ENCODE peak calls at places on chromosomes 12 and 14, in ten cellular contexts. One of them, this sample, is unnamed.

GRCh38 chr12:25251749-25252148 is 1.0 kb upstream of the KRAS start:
- DNase-seq in AML-193: no peak
- DNase-seq in stimulated activated CD4-positive, alpha-beta T cell treated with anti-CD3 and anti-CD28 coated beads, Interleukin-4, amount 100 ng/mL, for 1 hour: no peak
- DNase-seq in AG09319: no peak
- DNase-seq in left cardiac atrium: no peak
- DNase-seq in HTR-8/SVneo: no peak
- DNase-seq in ELF-1: no peak
- DNase-seq in mesenchymal stem cell: no peak
- DNase-seq in GM12891: no peak
- DNase-seq in substantia nigra: no peak
- DNase-seq in this sample: no peak

GRCh38 chr14:38255673-38256357 is at the start of gene CLEC14A:
- DNase-seq in mesenchymal stem cell: no peak
- DNase-seq in GM12891: no peak
- DNase-seq in left cardiac atrium: peak; percentile 86
- DNase-seq in HTR-8/SVneo: no peak
- DNase-seq in AML-193: no peak
- DNase-seq in substantia nigra: no peak
- DNase-seq in AG09319: no peak
- DNase-seq in stimulated activated CD4-positive, alpha-beta T cell treated with anti-CD3 and anti-CD28 coated beads, Interleukin-4, amount 100 ng/mL, for 1 hour: peak; percentile 4
- DNase-seq in ELF-1: peak; percentile 54
- DNase-seq in this sample: no peak

GRCh38 chr14:52878469-52878868 is 72.4 kb downstream of the FERMT2 start:
- DNase-seq in stimulated activated CD4-positive, alpha-beta T cell treated with anti-CD3 and anti-CD28 coated beads, Interleukin-4, amount 100 ng/mL, for 1 hour: no peak
- DNase-seq in GM12891: no peak
- DNase-seq in ELF-1: no peak
- DNase-seq in mesenchymal stem cell: no peak
- DNase-seq in AML-193: no peak
- DNase-seq in HTR-8/SVneo: no peak
- DNase-seq in AG09319: no peak
- DNase-seq in substantia nigra: no peak
- DNase-seq in left cardiac atrium: no peak
- DNase-seq in this sample: no peak

GRCh38 chr14:78519863-78520262 is 349.7 kb downstream of the NRXN3 start:
- DNase-seq in AML-193: no peak
- DNase-seq in left cardiac atrium: peak; percentile 27
- DNase-seq in mesenchymal stem cell: peak; percentile 7
- DNase-seq in ELF-1: peak; percentile 4
- DNase-seq in stimulated activated CD4-positive, alpha-beta T cell treated with anti-CD3 and anti-CD28 coated beads, Interleukin-4, amount 100 ng/mL, for 1 hour: peak; percentile 2
- DNase-seq in substantia nigra: no peak
- DNase-seq in HTR-8/SVneo: no peak
- DNase-seq in AG09319: no peak
- DNase-seq in GM12891: peak; percentile 7
- DNase-seq in this sample: no peak

GRCh38 chr14:32565256-32565655 is 236.2 kb downstream of the AKAP6 start:
- DNase-seq in GM12891: no peak
- DNase-seq in left cardiac atrium: no peak
- DNase-seq in AG09319: no peak
- DNase-seq in substantia nigra: no peak
- DNase-seq in AML-193: no peak
- DNase-seq in mesenchymal stem cell: peak; percentile 29
- DNase-seq in HTR-8/SVneo: no peak
- DNase-seq in stimulated activated CD4-positive, alpha-beta T cell treated with anti-CD3 and anti-CD28 coated beads, Interleukin-4, amount 100 ng/mL, for 1 hour: no peak
- DNase-seq in ELF-1: no peak
- DNase-seq in this sample: no peak

GRCh38 chr12:19151298-19151697 is 21.8 kb downstream of the PLEKHA5 start:
- DNase-seq in substantia nigra: no peak
- DNase-seq in left cardiac atrium: no peak
- DNase-seq in HTR-8/SVneo: no peak
- DNase-seq in mesenchymal stem cell: no peak
- DNase-seq in stimulated activated CD4-positive, alpha-beta T cell treated with anti-CD3 and anti-CD28 coated beads, Interleukin-4, amount 100 ng/mL, for 1 hour: no peak
- DNase-seq in GM12891: no peak
- DNase-seq in ELF-1: no peak
- DNase-seq in AML-193: no peak
- DNase-seq in AG09319: no peak
- DNase-seq in this sample: no peak

GRCh38 chr14:23121401-23121800 is 2.3 kb upstream of the CEBPE start:
- DNase-seq in ELF-1: peak; percentile 71
- DNase-seq in HTR-8/SVneo: peak; percentile 24
- DNase-seq in left cardiac atrium: peak; percentile 75
- DNase-seq in GM12891: no peak
- DNase-seq in stimulated activated CD4-positive, alpha-beta T cell treated with anti-CD3 and anti-CD28 coated beads, Interleukin-4, amount 100 ng/mL, for 1 hour: no peak
- DNase-seq in AML-193: no peak
- DNase-seq in substantia nigra: no peak
- DNase-seq in mesenchymal stem cell: peak; percentile 69
- DNase-seq in AG09319: no peak
- DNase-seq in this sample: peak; percentile 20

GRCh38 chr14:24398943-24399801 is at the start of gene NYNRIN:
- DNase-seq in mesenchymal stem cell: peak; percentile 50
- DNase-seq in substantia nigra: peak; percentile 7
- DNase-seq in ELF-1: no peak
- DNase-seq in GM12891: no peak
- DNase-seq in stimulated activated CD4-positive, alpha-beta T cell treated with anti-CD3 and anti-CD28 coated beads, Interleukin-4, amount 100 ng/mL, for 1 hour: peak; percentile 30
- DNase-seq in AG09319: no peak
- DNase-seq in HTR-8/SVneo: peak; percentile 26
- DNase-seq in left cardiac atrium: peak; percentile 74
- DNase-seq in AML-193: no peak
- DNase-seq in this sample: no peak

GRCh38 chr14:35287481-35288013 is 4.6 kb upstream of the PSMA6 start:
- DNase-seq in HTR-8/SVneo: no peak
- DNase-seq in mesenchymal stem cell: no peak
- DNase-seq in substantia nigra: no peak
- DNase-seq in AML-193: no peak
- DNase-seq in AG09319: no peak
- DNase-seq in stimulated activated CD4-positive, alpha-beta T cell treated with anti-CD3 and anti-CD28 coated beads, Interleukin-4, amount 100 ng/mL, for 1 hour: peak; percentile 50
- DNase-seq in left cardiac atrium: peak; percentile 24
- DNase-seq in ELF-1: no peak
- DNase-seq in GM12891: no peak
- DNase-seq in this sample: no peak

GRCh38 chr12:13981296-13981962 is at the start of gene GRIN2B:
- DNase-seq in GM12891: no peak
- DNase-seq in substantia nigra: no peak
- DNase-seq in ELF-1: peak; percentile 18
- DNase-seq in AML-193: no peak
- DNase-seq in AG09319: no peak
- DNase-seq in mesenchymal stem cell: no peak
- DNase-seq in stimulated activated CD4-positive, alpha-beta T cell treated with anti-CD3 and anti-CD28 coated beads, Interleukin-4, amount 100 ng/mL, for 1 hour: no peak
- DNase-seq in HTR-8/SVneo: no peak
- DNase-seq in left cardiac atrium: no peak
- DNase-seq in this sample: peak; percentile 47